ENCODE peak calls at places on chromosomes 4 and X, in ten cellular contexts. E is IMR-90, I is GM13976, X is neural progenitor cell, M is lower leg skin, W is nephron progenitor cell, J is fibroblast of mammary gland, U is adrenal gland, P is WERI-Rb-1, Y is cardiac muscle cell. Q is an unnamed sample.

GRCh38 chr4:93184093-93184492 is 644.5 kb upstream of the ATOH1 start:
- DNase-seq in E (no peak), I (no peak), X (peak; percentile 4), M (no peak), W (no peak), J (no peak), U (no peak), P (no peak), Y (no peak), Q (no peak)

GRCh38 chr4:141046255-141046654 is 87.0 kb downstream of the RNF150 start:
- DNase-seq in E (peak; percentile 100), I (no peak), X (no peak), M (no peak), W (no peak), J (peak; percentile 97), U (peak; percentile 48), P (no peak), Y (peak; percentile 85), Q (no peak)

GRCh38 chrX:152861116-152861515 is 30.3 kb downstream of the NSDHL start:
- DNase-seq in E (peak; percentile 21), I (no peak), X (no peak), M (no peak), W (peak; percentile 52), J (no peak), U (no peak), P (peak; percentile 43), Y (peak; percentile 3), Q (no peak)

GRCh38 chr4:164508836-164509235 is 245.1 kb upstream of the SMIM31 start:
- DNase-seq in E (no peak), I (no peak), X (no peak), M (no peak), W (no peak), J (no peak), U (no peak), P (no peak), Y (no peak), Q (no peak)

GRCh38 chrX:153725039-153725831 is 579 bp downstream of the ABCD1 start:
- DNase-seq in E (no peak), I (peak; percentile 47), X (peak; percentile 24), M (no peak), W (no peak), J (no peak), U (peak; percentile 32), P (no peak), Y (no peak), Q (no peak)

GRCh38 chrX:39158801-39159657 is 357.8 kb downstream of the MID1IP1 start:
- DNase-seq in E (peak; percentile 11), I (no peak), X (no peak), M (no peak), W (no peak), J (peak; percentile 9), U (peak; percentile 43), P (no peak), Y (peak; percentile 55), Q (peak; percentile 67)

GRCh38 chrX:79154612-79155358 is 10.3 kb downstream of the GPR174 start:
- DNase-seq in E (no peak), I (no peak), X (no peak), M (no peak), W (no peak), J (no peak), U (no peak), P (no peak), Y (no peak), Q (no peak)

GRCh38 chrX:46882266-46882665 is 30.0 kb upstream of the JADE3 start:
- DNase-seq in E (no peak), I (no peak), X (peak; percentile 61), M (no peak), W (no peak), J (no peak), U (no peak), P (peak; percentile 9), Y (no peak), Q (no peak)

GRCh38 chrX:153549807-153550206 is 32.4 kb downstream of the ATP2B3 start:
- DNase-seq in E (no peak), I (no peak), X (no peak), M (no peak), W (no peak), J (no peak), U (no peak), P (no peak), Y (no peak), Q (no peak)

GRCh38 chr4:170198742-170199141 is 109.0 kb upstream of the AADAT start:
- DNase-seq in E (no peak), I (no peak), X (no peak), M (no peak), W (no peak), J (peak; percentile 12), U (no peak), P (no peak), Y (no peak), Q (no peak)

GRCh38 chrX:15143050-15143824 is 126.6 kb downstream of the ASB9 start:
- DNase-seq in E (peak; percentile 45), I (peak; percentile 37), X (peak; percentile 54), M (peak; percentile 16), W (peak; percentile 46), J (peak; percentile 42), U (peak; percentile 40), P (peak; percentile 39), Y (peak; percentile 51), Q (no peak)

GRCh38 chr4:20353646-20354045 is 101.9 kb downstream of the SLIT2 start:
- DNase-seq in E (no peak), I (no peak), X (no peak), M (no peak), W (no peak), J (no peak), U (no peak), P (no peak), Y (no peak), Q (no peak)

GRCh38 chrX:19735244-19735643 is 152.2 kb downstream of the SH3KBP1 start:
- DNase-seq in E (no peak), I (no peak), X (no peak), M (no peak), W (no peak), J (no peak), U (no peak), P (no peak), Y (no peak), Q (no peak)

GRCh38 chr4:166091914-166092510 is 219.0 kb downstream of the TLL1 start:
- DNase-seq in E (peak; percentile 29), I (peak; percentile 3), X (peak; percentile 65), M (no peak), W (no peak), J (peak; percentile 56), U (no peak), P (no peak), Y (peak; percentile 67), Q (no peak)
- TF ChIP-seq CTCF in E (peak; percentile 66), I (peak; percentile 31), X (peak; percentile 83), M (no peak), W (peak; percentile 85), J (peak; percentile 70), U (peak; percentile 39), P (peak; percentile 17), Y (peak; percentile 66), Q (peak; percentile 60)

GRCh38 chrX:40495659-40496058 is 85.1 kb upstream of the ATP6AP2 start:
- DNase-seq in E (no peak), I (no peak), X (no peak), M (no peak), W (no peak), J (no peak), U (no peak), P (no peak), Y (no peak), Q (no peak)

GRCh38 chrX:40501456-40501855 is 79.3 kb upstream of the ATP6AP2 start:
- DNase-seq in E (no peak), I (no peak), X (no peak), M (no peak), W (no peak), J (no peak), U (no peak), P (no peak), Y (no peak), Q (no peak)

GRCh38 chrX:40502688-40503087 is 78.1 kb upstream of the ATP6AP2 start:
- DNase-seq in E (no peak), I (no peak), X (no peak), M (no peak), W (no peak), J (no peak), U (no peak), P (no peak), Y (no peak), Q (no peak)

DNA sequence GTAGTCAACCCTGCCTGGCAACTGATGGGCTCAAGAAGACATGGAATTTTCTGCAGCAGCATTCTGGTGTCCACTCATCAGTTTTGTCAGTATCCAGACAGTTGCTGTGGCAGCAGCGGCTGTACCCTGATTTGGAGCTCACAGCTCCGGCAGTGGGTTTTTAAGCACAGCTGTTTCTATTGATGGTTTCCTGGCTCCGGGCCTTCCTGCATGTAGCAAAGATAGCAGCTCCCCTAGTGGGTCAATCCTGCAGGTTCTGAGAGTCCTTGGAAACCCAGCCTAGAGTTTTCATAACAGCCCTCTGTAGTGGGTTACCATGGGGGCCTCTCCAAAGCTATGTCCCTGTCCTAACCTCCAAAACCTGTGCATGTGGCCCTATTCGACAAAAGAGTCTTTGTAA is 84.0 kb upstream of the ATP6AP2 start:
- DNase-seq in E (peak; percentile 29), I (no peak), X (peak; percentile 50), M (no peak), W (no peak), J (peak; percentile 7), U (no peak), P (no peak), Y (peak; percentile 62), Q (no peak)
- TF ChIP-seq CTCF in E (no peak), I (no peak), X (peak; percentile 35), M (no peak), W (no peak), J (peak; percentile 7), U (no peak), P (peak; percentile 24), Y (peak; percentile 40), Q (no peak)

GRCh38 chrX:23737413-23737812 is 5.7 kb downstream of the ACOT9 start:
- DNase-seq in E (peak; percentile 26), I (no peak), X (no peak), M (no peak), W (no peak), J (peak; percentile 47), U (no peak), P (no peak), Y (peak; percentile 13), Q (no peak)

GRCh38 chrX:23745786-23746185 is 2.7 kb upstream of the ACOT9 start:
- DNase-seq in E (no peak), I (no peak), X (no peak), M (no peak), W (no peak), J (no peak), U (no peak), P (no peak), Y (no peak), Q (no peak)

GRCh38 chrX:23742174-23742692 is 843 bp downstream of the ACOT9 start:
- DNase-seq in E (peak; percentile 74), I (peak; percentile 20), X (peak; percentile 36), M (peak; percentile 43), W (peak; percentile 6), J (peak; percentile 64), U (peak; percentile 26), P (peak; percentile 20), Y (peak; percentile 65), Q (no peak)

GRCh38 chrX:23742693-23743622 is at the start of gene ACOT9:
- DNase-seq in E (peak; percentile 95), I (peak; percentile 90), X (peak; percentile 92), M (peak; percentile 87), W (peak; percentile 84), J (peak; percentile 95), U (peak; percentile 96), P (peak; percentile 91), Y (peak; percentile 97), Q (peak; percentile 91)
- TF ChIP-seq CTCF in E (no peak), I (no peak), X (no peak), M (no peak), W (no peak), J (no peak), U (no peak), P (no peak), Y (no peak), Q (no peak)

GRCh38 chr4:1856071-1856919 is at the start of gene LETM1:
- DNase-seq in E (peak; percentile 95), I (peak; percentile 97), X (peak; percentile 99), M (peak; percentile 93), W (peak; percentile 89), J (peak; percentile 93), U (peak; percentile 96), P (peak; percentile 98), Y (peak; percentile 98), Q (peak; percentile 88)
- TF ChIP-seq CTCF in E (peak; percentile 15), I (no peak), X (peak; percentile 36), M (no peak), W (no peak), J (no peak), U (no peak), P (peak; percentile 22), Y (no peak), Q (no peak)